ENCODE peak calls at places on chromosomes 5 and 9, in eight cellular contexts. E, S, B, A, G, Y, H and T are unnamed samples.

GRCh38 chr5:111563041-111563822 is 50.9 kb upstream of the STARD4 start:
- DNase-seq in E (peak), S (no peak), B (no peak), A (no peak), G (no peak), Y (no peak), H (no peak), T (no peak)

GRCh38 chr9:96008502-96009222 is 133.2 kb downstream of the ERCC6L2 start:
- DNase-seq in E (no peak), S (no peak), B (no peak), A (no peak), G (peak), Y (no peak), H (no peak), T (no peak)

GRCh38 chr5:120457839-120458507 is 6.1 kb upstream of the PRR16 start:
- DNase-seq in E (peak), S (peak), B (peak), A (no peak), G (peak), Y (peak), H (peak), T (peak)

GRCh38 chr9:20618361-20618799 is 3.9 kb downstream of the MLLT3 start:
- DNase-seq in E (peak), S (no peak), B (peak), A (no peak), G (peak), Y (no peak), H (no peak), T (no peak)

GRCh38 chr9:99371376-99371775 is 149.3 kb downstream of the SEC61B start:
- DNase-seq in E (no peak), S (no peak), B (no peak), A (no peak), G (no peak), Y (no peak), H (no peak), T (no peak)

GRCh38 chr5:177309351-177310191 is 2.1 kb downstream of the MXD3 start:
- DNase-seq in E (peak), S (peak), B (peak), A (no peak), G (peak), Y (peak), H (peak), T (no peak)

GRCh38 chr9:135608294-135608998 is 30.9 kb downstream of the GLT6D1 start:
- DNase-seq in E (no peak), S (no peak), B (peak), A (no peak), G (no peak), Y (no peak), H (no peak), T (no peak)

GRCh38 chr5:126519637-126520592 is 75.1 kb downstream of the ALDH7A1 start:
- DNase-seq in E (no peak), S (no peak), B (no peak), A (no peak), G (no peak), Y (no peak), H (no peak), T (no peak)

GRCh38 chr5:1633605-1634336 is 110.0 kb upstream of the LPCAT1 start:
- DNase-seq in E (peak), S (peak), B (peak), A (peak), G (peak), Y (peak), H (peak), T (no peak)

GRCh38 chr9:80028501-80028900 is 456.7 kb downstream of the TLE4 start:
- DNase-seq in E (no peak), S (no peak), B (no peak), A (no peak), G (no peak), Y (no peak), H (no peak), T (no peak)

GRCh38 chr9:122389799-122390481 is 19.1 kb downstream of the PTGS1 start:
- DNase-seq in E (peak), S (peak), B (peak), A (no peak), G (no peak), Y (no peak), H (no peak), T (peak)

GRCh38 chr5:124528838-124529237 is 217.6 kb downstream of the ZNF608 start:
- DNase-seq in E (no peak), S (no peak), B (no peak), A (no peak), G (no peak), Y (no peak), H (no peak), T (no peak)

GRCh38 chr5:33043598-33043997 is 332.5 kb downstream of the NPR3 start:
- DNase-seq in E (no peak), S (no peak), B (no peak), A (no peak), G (no peak), Y (no peak), H (no peak), T (no peak)

GRCh38 chr9:18141681-18142080 is 332.3 kb upstream of the ADAMTSL1 start:
- DNase-seq in E (no peak), S (no peak), B (no peak), A (no peak), G (no peak), Y (no peak), H (no peak), T (no peak)

GRCh38 chr5:93831449-93831848 is 90.0 kb upstream of the POU5F2 start:
- DNase-seq in E (peak), S (no peak), B (no peak), A (no peak), G (no peak), Y (no peak), H (no peak), T (no peak)

GRCh38 chr9:112034216-112034611 is 137.6 kb downstream of the UGCG start:
- DNase-seq in E (no peak), S (no peak), B (no peak), A (no peak), G (no peak), Y (no peak), H (no peak), T (no peak)

GRCh38 chr5:12245429-12245828 is 341.2 kb upstream of the CTNND2 start:
- DNase-seq in E (no peak), S (no peak), B (no peak), A (no peak), G (no peak), Y (no peak), H (no peak), T (no peak)

GRCh38 chr5:601771-602465 is 10.2 kb upstream of the CEP72 start:
- DNase-seq in E (no peak), S (no peak), B (peak), A (no peak), G (no peak), Y (peak), H (no peak), T (no peak)

GRCh38 chr9:126704157-126704941 is 90.6 kb downstream of the LMX1B start:
- DNase-seq in E (no peak), S (peak), B (no peak), A (peak), G (peak), Y (peak), H (no peak), T (no peak)

GRCh38 chr9:131834721-131835120 is 94.8 kb upstream of the RAPGEF1 start:
- DNase-seq in E (no peak), S (no peak), B (no peak), A (no peak), G (no peak), Y (no peak), H (no peak), T (no peak)

GRCh38 chr5:120985526-120985925 is 521.4 kb downstream of the PRR16 start:
- DNase-seq in E (no peak), S (no peak), B (no peak), A (no peak), G (no peak), Y (no peak), H (no peak), T (no peak)

GRCh38 chr9:113187935-113188595 is 33.0 kb downstream of the FKBP15 start:
- DNase-seq in E (peak), S (no peak), B (no peak), A (no peak), G (no peak), Y (no peak), H (no peak), T (peak)

GRCh38 chr5:152456815-152457443 is 51.9 kb upstream of the NMUR2 start:
- DNase-seq in E (no peak), S (no peak), B (no peak), A (no peak), G (no peak), Y (no peak), H (no peak), T (no peak)

GRCh38 chr5:169637856-169638190 is 748 bp downstream of the DOCK2 start:
- DNase-seq in E (no peak), S (no peak), B (peak), A (no peak), G (peak), Y (no peak), H (peak), T (peak)

GRCh38 chr9:121648799-121649198 is 2.6 kb upstream of the DAB2IP start:
- DNase-seq in E (no peak), S (no peak), B (no peak), A (no peak), G (no peak), Y (peak), H (no peak), T (no peak)

GRCh38 chr5:97224112-97224750 is 41.2 kb upstream of the RIOK2 start:
- DNase-seq in E (no peak), S (no peak), B (no peak), A (no peak), G (no peak), Y (no peak), H (no peak), T (no peak)

GRCh38 chr9:19488721-19489120 is 79.9 kb downstream of the ACER2 start:
- DNase-seq in E (no peak), S (no peak), B (no peak), A (no peak), G (no peak), Y (no peak), H (no peak), T (no peak)

GRCh38 chr5:105677291-105677690 is 1993.4 kb downstream of the EFNA5 start:
- DNase-seq in E (peak), S (no peak), B (no peak), A (no peak), G (no peak), Y (no peak), H (no peak), T (no peak)

GRCh38 chr9:137006116-137007003 is 10.0 kb upstream of the CLIC3 start:
- DNase-seq in E (no peak), S (no peak), B (no peak), A (no peak), G (peak), Y (no peak), H (no peak), T (no peak)

GRCh38 chr9:69785757-69786156 is 25.9 kb upstream of the PTAR1 start:
- DNase-seq in E (peak), S (no peak), B (no peak), A (no peak), G (no peak), Y (no peak), H (no peak), T (no peak)

DNA sequence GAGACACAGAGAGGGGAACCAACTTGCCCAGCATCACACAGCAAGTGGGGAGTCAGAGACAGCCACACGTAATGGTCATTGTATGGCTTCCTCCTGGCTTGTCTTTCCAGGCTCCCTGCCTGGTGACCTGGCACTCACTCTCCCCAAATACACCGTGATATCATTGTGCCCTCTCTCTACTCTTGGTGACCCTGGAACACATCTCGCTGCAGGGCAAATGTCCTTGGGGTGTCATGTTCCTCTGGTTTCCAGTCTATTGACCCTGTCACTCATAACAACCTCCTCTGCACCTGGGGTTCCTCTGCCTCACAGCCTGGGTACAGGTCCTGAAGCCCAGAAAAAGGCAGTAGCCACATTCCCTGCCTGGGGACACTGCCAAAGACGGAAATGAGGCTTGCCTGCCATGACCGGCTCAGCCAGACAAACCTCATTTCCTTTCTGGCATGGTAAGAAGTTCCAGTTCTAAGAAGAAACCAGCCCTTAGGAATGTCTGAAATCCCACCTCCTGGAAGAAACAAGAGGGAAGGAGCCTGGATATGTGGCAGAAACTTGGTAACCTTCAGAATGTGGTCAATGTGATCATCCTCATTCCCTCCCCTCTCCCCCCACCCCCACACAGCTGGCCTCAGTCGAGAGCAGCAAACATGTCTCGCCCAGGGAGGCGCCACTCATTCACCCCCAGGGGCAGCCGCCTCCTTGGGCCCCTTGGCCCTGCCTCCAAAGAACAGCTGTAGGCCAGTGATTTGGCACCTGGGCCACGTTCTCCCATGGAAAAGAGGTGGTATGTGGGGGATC is 30.6 kb upstream of the SMU1 start:
- DNase-seq in E (peak), S (peak), B (peak), A (no peak), G (no peak), Y (no peak), H (no peak), T (no peak)
- TF ChIP-seq CTCF in E (no peak), S (no peak), B (no peak), A (no peak), G (no peak), Y (no peak), H (no peak), T (no peak)

GRCh38 chr9:114385412-114386181 is 2.2 kb downstream of the AKNA start:
- DNase-seq in E (peak), S (peak), B (peak), A (no peak), G (peak), Y (peak), H (peak), T (peak)

GRCh38 chr9:114382951-114383865 is 4.6 kb downstream of the AKNA start:
- DNase-seq in E (no peak), S (peak), B (no peak), A (no peak), G (peak), Y (no peak), H (no peak), T (no peak)

GRCh38 chr9:114383866-114384231 is 3.9 kb downstream of the AKNA start:
- DNase-seq in E (no peak), S (no peak), B (no peak), A (no peak), G (no peak), Y (no peak), H (no peak), T (no peak)

GRCh38 chr9:114386361-114386885 is 1.4 kb downstream of the AKNA start:
- DNase-seq in E (no peak), S (no peak), B (no peak), A (no peak), G (no peak), Y (peak), H (no peak), T (no peak)

GRCh38 chr9:114384836-114385411 is 2.9 kb downstream of the AKNA start:
- DNase-seq in E (no peak), S (no peak), B (no peak), A (no peak), G (no peak), Y (no peak), H (no peak), T (no peak)
- TF ChIP-seq CTCF in E (no peak), S (no peak), B (no peak), A (no peak), G (no peak), Y (no peak), H (no peak), T (no peak)

DNA sequence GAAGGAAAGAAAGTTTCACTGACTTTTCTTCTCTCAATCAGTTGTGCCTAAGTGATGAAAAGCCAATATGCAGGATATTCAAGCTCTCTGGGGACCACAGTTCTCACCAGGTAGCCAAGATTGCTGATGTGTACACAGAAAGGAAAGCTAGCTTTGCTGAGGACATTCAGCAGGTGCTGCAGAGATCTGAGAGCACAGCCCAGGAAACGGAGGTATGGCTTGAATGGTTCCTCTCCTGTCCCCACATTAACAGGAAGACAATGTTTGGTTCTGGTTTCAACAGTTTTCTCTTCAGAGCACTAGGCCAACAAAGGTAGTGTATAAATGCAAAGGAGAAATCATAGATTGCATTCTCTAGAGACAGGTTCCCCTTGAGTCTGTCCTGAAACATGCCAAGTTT is 69.6 kb downstream of the PTPDC1 start:
- DNase-seq in E (no peak), S (no peak), B (no peak), A (no peak), G (no peak), Y (no peak), H (no peak), T (no peak)
- TF ChIP-seq CTCF in E (no peak), S (no peak), B (no peak), A (no peak), G (no peak), Y (no peak), H (no peak), T (no peak)

DNA sequence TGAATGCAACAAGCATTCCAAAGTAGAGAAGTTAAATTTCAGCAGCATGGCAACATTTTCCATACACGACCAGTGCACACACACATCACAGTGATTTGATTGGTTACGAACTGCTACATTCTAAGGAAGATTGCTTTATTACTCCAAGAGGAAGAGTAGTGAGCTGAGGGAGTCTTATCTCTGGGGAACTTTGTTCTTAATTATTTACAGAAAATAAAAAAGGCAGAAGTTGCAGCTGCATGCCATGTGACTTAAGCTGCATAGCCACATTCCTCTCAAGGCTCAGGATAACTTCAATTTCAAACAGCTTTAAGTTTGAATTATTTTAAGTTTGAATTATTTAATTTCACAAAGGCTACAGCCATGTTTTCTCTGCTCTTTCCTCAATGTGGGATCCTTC is 71.6 kb upstream of the HSPB3 start:
- DNase-seq in E (no peak), S (no peak), B (no peak), A (no peak), G (no peak), Y (no peak), H (no peak), T (no peak)
- TF ChIP-seq CTCF in E (no peak), S (no peak), B (no peak), A (no peak), G (no peak), Y (no peak), H (no peak), T (no peak)

GRCh38 chr5:43554497-43554896 is 2.4 kb downstream of the PAIP1 start:
- DNase-seq in E (no peak), S (no peak), B (no peak), A (no peak), G (no peak), Y (no peak), H (no peak), T (no peak)

GRCh38 chr5:43553381-43553780 is 3.5 kb downstream of the PAIP1 start:
- DNase-seq in E (no peak), S (no peak), B (no peak), A (no peak), G (no peak), Y (no peak), H (no peak), T (no peak)

GRCh38 chr5:43560128-43560527 is 3.3 kb upstream of the PAIP1 start:
- DNase-seq in E (no peak), S (no peak), B (no peak), A (no peak), G (no peak), Y (no peak), H (no peak), T (no peak)

GRCh38 chr5:43555895-43556606 is 826 bp downstream of the PAIP1 start:
- DNase-seq in E (peak), S (peak), B (peak), A (peak), G (peak), Y (peak), H (peak), T (peak)

GRCh38 chr5:43556857-43557593 is at the start of gene PAIP1:
- DNase-seq in E (peak), S (peak), B (peak), A (peak), G (peak), Y (peak), H (peak), T (peak)
- TF ChIP-seq CTCF in E (peak), S (peak), B (peak), A (no peak), G (peak), Y (peak), H (peak), T (peak)

DNA sequence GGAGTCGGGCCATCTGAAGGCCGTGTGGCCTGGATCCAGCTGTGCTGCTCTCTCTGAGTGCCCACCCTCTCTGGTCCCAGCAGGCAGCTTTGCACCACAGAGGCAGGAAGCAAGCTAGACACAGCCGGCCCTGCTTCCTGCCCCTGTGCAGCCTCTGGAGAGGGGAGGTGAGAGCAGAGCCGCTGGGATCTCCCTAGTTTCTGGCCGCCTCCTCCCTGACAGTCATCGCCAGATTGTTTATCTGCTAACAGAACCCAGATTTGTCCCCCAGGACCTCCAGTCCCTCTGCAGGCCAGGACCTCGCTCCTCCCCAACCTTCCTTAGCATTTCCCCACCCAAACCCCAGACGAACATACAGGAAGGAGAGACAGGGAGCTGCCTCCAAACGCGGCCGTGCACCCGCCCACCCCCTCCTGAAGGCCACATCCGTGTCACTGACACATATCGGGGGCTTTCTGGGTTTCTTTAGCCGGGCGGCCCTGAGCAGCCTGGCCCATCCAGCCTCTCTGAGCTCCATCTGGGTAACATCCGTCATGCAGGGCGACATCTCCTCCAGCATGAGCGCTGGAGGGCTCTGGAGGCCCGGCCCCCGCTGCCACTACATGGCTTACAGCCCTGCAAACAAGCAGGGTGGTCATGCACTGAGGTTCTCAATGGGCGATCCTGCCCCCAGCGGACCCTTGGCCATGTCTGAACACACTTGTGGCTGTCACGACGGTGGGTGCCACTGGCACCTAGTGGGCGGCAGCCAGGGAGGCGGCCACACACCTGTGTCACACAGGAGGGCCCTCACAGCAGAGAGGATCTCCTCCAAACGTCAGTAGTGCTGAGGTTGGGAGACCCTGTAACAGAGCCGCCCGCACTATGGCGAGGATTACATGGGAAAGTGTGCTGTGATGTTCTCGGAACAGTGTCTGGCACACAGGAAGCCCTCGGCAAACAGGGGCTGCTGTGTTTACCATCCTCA is 47.6 kb downstream of the DBH start:
- DNase-seq in E (no peak), S (no peak), B (no peak), A (no peak), G (peak), Y (no peak), H (peak), T (no peak)
- TF ChIP-seq CTCF in E (no peak), S (no peak), B (no peak), A (no peak), G (no peak), Y (no peak), H (peak), T (no peak)